ENCODE peak calls at places on chromosomes 13 and 19, in ten cellular contexts. G is mammary epithelial cell, O is colonic mucosa, V is IMR-90, N is neural progenitor cell, F is astrocyte, C is GM23248, K is Karpas-422, S is PC-3, H is H9. R is an unnamed sample.
A peak's percentile ranks its signal among the peaks of the same experiment; 100 is the strongest.

GRCh38 chr19:14147797-14148605 is 11.6 kb upstream of the ASF1B start:
- DNase-seq in C (peak; percentile 84), N (peak; percentile 86), V (peak; percentile 57), F (peak; percentile 22), S (peak; percentile 77), O (peak; percentile 72), H (peak; percentile 63), K (peak; percentile 65), G (peak; percentile 17), R (peak; percentile 63)

GRCh38 chr13:37418490-37418889 is 180.1 kb downstream of the POSTN start:
- DNase-seq in F (no peak), H (no peak), V (peak; percentile 79), C (peak; percentile 64), S (no peak), K (no peak), N (no peak), G (no peak), O (no peak), R (peak; percentile 38)

GRCh38 chr19:46542428-46543230 is 47.0 kb upstream of the PNMA8B start:
- DNase-seq in F (peak; percentile 75), G (peak; percentile 76), C (peak; percentile 90), V (peak; percentile 87), N (peak; percentile 97), S (peak; percentile 89), K (peak; percentile 93), H (peak; percentile 86), O (peak; percentile 93), R (peak; percentile 93)

GRCh38 chr19:34118879-34119748 is 53.2 kb upstream of the LSM14A start:
- DNase-seq in S (no peak), V (no peak), N (no peak), O (no peak), K (no peak), G (no peak), H (no peak), F (no peak), C (peak; percentile 13), R (no peak)

GRCh38 chr13:77429320-77430142 is 102.6 kb upstream of the MYCBP2 start:
- DNase-seq in K (no peak), G (peak; percentile 3), N (no peak), V (no peak), S (peak; percentile 81), C (peak; percentile 25), O (no peak), H (no peak), F (peak; percentile 71), R (no peak)

GRCh38 chr13:45861352-45861751 is 9.8 kb upstream of the SIAH3 start:
- DNase-seq in O (no peak), N (no peak), S (peak; percentile 49), V (peak; percentile 18), F (no peak), G (peak; percentile 5), C (no peak), H (no peak), K (no peak), R (no peak)

GRCh38 chr13:52599853-52600603 is 42.2 kb upstream of the HNRNPA1L2 start:
- DNase-seq in K (no peak), C (peak; percentile 67), V (peak; percentile 13), G (peak; percentile 32), O (peak; percentile 36), S (no peak), F (peak; percentile 18), H (peak; percentile 67), N (peak; percentile 71), R (no peak)

GRCh38 chr19:35202722-35203674 is 25.5 kb downstream of the FAM187B start:
- DNase-seq in V (no peak), G (no peak), H (peak; percentile 89), S (no peak), K (no peak), F (no peak), C (no peak), N (peak; percentile 67), O (no peak), R (no peak)

GRCh38 chr13:24627090-24627714 is 53.0 kb upstream of the ATP12A start:
- DNase-seq in V (no peak), O (peak; percentile 72), S (peak; percentile 54), N (peak; percentile 88), F (no peak), G (no peak), K (peak; percentile 83), C (peak; percentile 60), H (peak; percentile 87), R (no peak)

GRCh38 chr13:79285159-79285558 is 120.9 kb downstream of the RBM26 start:
- DNase-seq in G (no peak), F (no peak), O (no peak), H (no peak), N (no peak), K (no peak), V (no peak), S (no peak), C (no peak), R (no peak)

GRCh38 chr19:32364040-32364439 is 18.6 kb downstream of the ZNF507 start:
- DNase-seq in O (no peak), G (no peak), H (no peak), C (no peak), N (no peak), K (no peak), F (no peak), V (no peak), S (no peak), R (no peak)

GRCh38 chr19:33558846-33559245 is 37.3 kb upstream of the PEPD start:
- DNase-seq in G (peak; percentile 3), N (no peak), V (no peak), F (no peak), O (no peak), K (no peak), S (no peak), H (no peak), C (peak; percentile 14), R (no peak)

GRCh38 chr19:12513531-12514061 is 29.0 kb upstream of the ZNF709 start:
- DNase-seq in V (no peak), G (no peak), C (no peak), N (no peak), H (peak; percentile 39), S (no peak), F (no peak), O (no peak), K (no peak), R (no peak)

GRCh38 chr13:112113851-112114250 is 46.9 kb downstream of the SOX1 start:
- DNase-seq in G (no peak), N (no peak), V (no peak), O (no peak), C (no peak), F (no peak), H (no peak), K (no peak), S (no peak), R (no peak)

GRCh38 chr13:113520571-113520970 is 30.1 kb upstream of the DCUN1D2 start:
- DNase-seq in V (no peak), S (no peak), O (no peak), K (no peak), N (no peak), F (no peak), G (no peak), C (no peak), H (no peak), R (no peak)

GRCh38 chr13:53782400-53783030 is 753.9 kb downstream of the OLFM4 start:
- DNase-seq in O (peak; percentile 17), K (peak; percentile 82), H (peak; percentile 33), G (peak; percentile 20), N (peak; percentile 78), C (peak; percentile 68), V (peak; percentile 17), S (peak; percentile 67), F (peak; percentile 18), R (peak; percentile 50)
- H3K27me3 ChIP-seq in O (no peaks in the 10 kb centered on the region), K (no peaks in the 10 kb centered on the region), H (no peaks in the 10 kb centered on the region), G (no peaks in the 10 kb centered on the region), N (no peaks in the 10 kb centered on the region), C (no peaks in the 10 kb centered on the region), V (no peaks in the 10 kb centered on the region), S (no peaks in the 10 kb centered on the region), F (no peaks in the 10 kb centered on the region), R (no peaks in the 10 kb centered on the region)

GRCh38 chr13:40205771-40206240 is 460.6 kb downstream of the FOXO1 start:
- DNase-seq in O (no peak), F (no peak), C (no peak), V (no peak), G (no peak), H (no peak), N (no peak), K (no peak), S (no peak), R (no peak)
- H3K9ac ChIP-seq in O (no peak overlapping the region), F (peak overlapping the region; percentile 6), C (no peak overlapping the region), V (no peak overlapping the region), G (peak overlapping the region; percentile 64), H (no peak overlapping the region), N (no peak overlapping the region), K (no peak overlapping the region), S (no peak overlapping the region), R (no peak overlapping the region)

DNA sequence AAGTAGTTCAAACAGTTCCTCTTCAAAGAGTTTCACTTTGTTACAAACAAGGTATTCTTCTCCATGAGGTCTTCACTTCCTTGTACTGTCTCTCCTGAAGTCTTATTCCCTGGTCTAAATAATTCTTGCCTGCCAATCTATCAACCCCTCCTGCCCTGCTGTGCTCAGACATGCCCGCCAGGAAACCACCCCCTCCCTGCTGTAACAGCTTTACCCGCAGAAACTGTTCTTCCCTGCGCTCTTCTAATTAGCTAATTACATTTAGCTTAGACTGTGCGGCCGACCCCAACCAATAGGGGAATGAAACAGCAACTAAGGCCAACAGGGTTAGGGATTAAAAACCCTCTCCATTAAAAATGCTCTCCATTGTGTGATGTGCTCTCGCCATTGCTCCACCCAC is 46.7 kb downstream of the ZNF846 start:
- DNase-seq in F (no peak), C (no peak), O (no peak), V (no peak), S (no peak), G (peak; percentile 48), H (peak; percentile 26), N (peak; percentile 75), K (peak; percentile 45), R (no peak)
- H3K27me3 ChIP-seq in F (no peaks in the 10 kb centered on the region), C (no peaks in the 10 kb centered on the region), O (no peaks in the 10 kb centered on the region), V (no peaks in the 10 kb centered on the region), S (no peaks in the 10 kb centered on the region), G (no peaks in the 10 kb centered on the region), H (no peaks in the 10 kb centered on the region), N (no peaks in the 10 kb centered on the region), K (no peaks in the 10 kb centered on the region), R (no peaks in the 10 kb centered on the region)

GRCh38 chr13:110813646-110814624 is 100.4 kb downstream of the ING1 start:
- DNase-seq in O (no peak), F (no peak), H (no peak), K (no peak), S (no peak), N (no peak), G (no peak), C (no peak), V (no peak), R (no peak)

GRCh38 chr13:110811751-110812110 is 98.2 kb downstream of the ING1 start:
- DNase-seq in S (no peak), K (no peak), H (no peak), N (no peak), G (no peak), V (no peak), C (no peak), F (no peak), O (no peak), R (no peak)

GRCh38 chr13:110811008-110811720 is 97.7 kb downstream of the ING1 start:
- DNase-seq in H (no peak), K (no peak), V (no peak), S (no peak), O (no peak), F (no peak), C (no peak), N (no peak), G (no peak), R (no peak)

GRCh38 chr13:110812869-110813645 is 99.6 kb downstream of the ING1 start:
- DNase-seq in N (no peak), G (no peak), C (no peak), V (no peak), K (no peak), O (no peak), F (no peak), S (no peak), H (no peak), R (no peak)

GRCh38 chr13:110812111-110812868 is 98.8 kb downstream of the ING1 start:
- DNase-seq in G (no peak), C (peak; percentile 49), H (peak; percentile 59), O (no peak), K (no peak), V (no peak), S (no peak), N (no peak), F (peak; percentile 9), R (no peak)
- H3K9ac ChIP-seq in G (no peak overlapping the region), C (no peak overlapping the region), H (no peak overlapping the region), O (no peak overlapping the region), K (no peak overlapping the region), V (no peak overlapping the region), S (no peak overlapping the region), N (no peak overlapping the region), F (no peak overlapping the region), R (peak overlapping the region; percentile 57)

R was measured in mesenchymal stem cell.